ENCODE peak calls at places on chromosomes 4 and X, in seven cellular contexts. A is SK-N-SH, S is HepG2, I is ovary, D is tibial nerve, W is stomach, F is transverse colon. V is an unnamed sample.

GRCh38 chr4:74111990-74112389 is 13.0 kb upstream of the CXCL2 start:
- DNase-seq in F (peak; percentile 26), A (no peak), S (no peak), D (no peak), W (no peak), I (no peak), V (peak; percentile 70)

GRCh38 chr4:165563851-165564250 is 185.0 kb downstream of the CPE start:
- DNase-seq in I (no peak), W (no peak), A (no peak), S (no peak), F (no peak), D (no peak), V (no peak)

GRCh38 chrX:133005038-133005437 is 46.6 kb upstream of the HS6ST2 start:
- DNase-seq in A (peak; percentile 39), S (peak; percentile 3), F (no peak), W (no peak), D (no peak), I (no peak), V (no peak)

GRCh38 chrX:31440546-31440945 is 368.7 kb upstream of the FTHL17 start:
- DNase-seq in W (no peak), D (no peak), S (no peak), I (no peak), A (no peak), F (no peak), V (no peak)

GRCh38 chr4:151315212-151315886 is 10.1 kb downstream of the SH3D19 start:
- DNase-seq in F (no peak), D (no peak), W (no peak), A (no peak), I (no peak), S (peak; percentile 18), V (no peak)

GRCh38 chrX:39242187-39242586 is 440.9 kb downstream of the MID1IP1 start:
- DNase-seq in S (peak; percentile 14), F (peak; percentile 52), I (no peak), A (peak; percentile 16), W (peak; percentile 31), D (no peak), V (no peak)

GRCh38 chrX:104254442-104255115 is at the start of gene ESX1:
- DNase-seq in F (no peak), W (no peak), A (no peak), D (no peak), S (no peak), I (no peak), V (no peak)

GRCh38 chr4:155588437-155588836 is 78.2 kb upstream of the GUCY1A1 start:
- DNase-seq in F (no peak), W (no peak), I (no peak), D (no peak), S (no peak), A (no peak), V (no peak)

GRCh38 chrX:69324851-69325250 is 159.6 kb upstream of the PJA1 start:
- DNase-seq in I (no peak), A (no peak), S (no peak), D (no peak), W (no peak), F (no peak), V (no peak)

GRCh38 chr4:155906554-155907247 is 3.2 kb downstream of the TDO2 start:
- DNase-seq in A (no peak), S (no peak), I (no peak), W (no peak), D (no peak), F (no peak), V (no peak)

GRCh38 chr4:83569967-83570366 is 34.1 kb downstream of the GPAT3 start:
- DNase-seq in D (no peak), F (no peak), W (no peak), A (no peak), I (no peak), S (no peak), V (no peak)

GRCh38 chrX:44891642-44892041 is 18.7 kb downstream of the KDM6A start:
- DNase-seq in I (no peak), W (peak; percentile 60), A (no peak), S (no peak), D (no peak), F (no peak), V (no peak)

GRCh38 chrX:110032534-110033161 is 29.7 kb downstream of the TMEM164 start:
- DNase-seq in F (no peak), I (no peak), S (no peak), A (no peak), D (no peak), W (no peak), V (no peak)

GRCh38 chrX:41153453-41153852 is 68.2 kb downstream of the USP9X start:
- DNase-seq in F (no peak), S (no peak), W (no peak), A (no peak), D (no peak), I (no peak), V (no peak)

GRCh38 chr4:8399298-8399697 is 41.2 kb downstream of the ACOX3 start:
- DNase-seq in F (no peak), S (no peak), D (no peak), I (no peak), W (no peak), A (no peak), V (no peak)

GRCh38 chr4:71978192-71978845 is 53.5 kb upstream of the NPFFR2 start:
- DNase-seq in D (no peak), W (no peak), F (no peak), S (no peak), A (no peak), I (no peak), V (no peak)

GRCh38 chr4:186204103-186204559 is 12.8 kb downstream of the CYP4V2 start:
- DNase-seq in A (peak; percentile 61), I (peak; percentile 60), S (no peak), F (peak; percentile 75), D (no peak), W (peak; percentile 66), V (peak; percentile 70)

GRCh38 chrX:41335590-41336331 is 1.8 kb downstream of the DDX3X start:
- DNase-seq in S (no peak), W (no peak), D (no peak), I (no peak), A (no peak), F (no peak), V (no peak)

GRCh38 chr4:160370046-160370445 is 1267.2 kb downstream of the RAPGEF2 start:
- DNase-seq in A (no peak), I (no peak), W (no peak), D (no peak), F (no peak), S (no peak), V (no peak)

GRCh38 chrX:97260679-97261078 is 377.0 kb downstream of the RPA4 start:
- DNase-seq in S (no peak), F (no peak), W (no peak), D (no peak), I (no peak), A (no peak), V (no peak)

GRCh38 chrX:107683124-107683895 is 55.0 kb downstream of the PRPS1 start:
- DNase-seq in W (peak; percentile 45), A (no peak), F (peak; percentile 16), S (no peak), D (no peak), I (no peak), V (peak; percentile 64)

GRCh38 chr4:37661643-37662221 is 24.4 kb downstream of the RELL1 start:
- DNase-seq in W (no peak), A (no peak), F (no peak), I (no peak), S (no peak), D (no peak), V (no peak)

GRCh38 chr4:120446051-120446567 is 379.5 kb upstream of the MAD2L1 start:
- DNase-seq in F (no peak), W (no peak), A (no peak), I (no peak), D (no peak), S (no peak), V (no peak)

GRCh38 chrX:133370719-133371275 is 44.5 kb downstream of the GPC4 start:
- DNase-seq in A (no peak), F (no peak), S (no peak), D (no peak), W (no peak), I (no peak), V (no peak)

GRCh38 chr4:102825261-102826071 is 1.9 kb downstream of the UBE2D3 start:
- DNase-seq in F (peak; percentile 28), S (peak; percentile 66), A (peak; percentile 23), I (no peak), W (no peak), D (no peak), V (no peak)

GRCh38 chr4:6608758-6609414 is 31.6 kb upstream of the MRFAP1 start:
- DNase-seq in F (no peak), A (no peak), D (no peak), W (no peak), S (no peak), I (no peak), V (no peak)

GRCh38 chrX:108511721-108512120 is 72.1 kb downstream of the COL4A5 start:
- DNase-seq in W (no peak), I (no peak), S (no peak), D (no peak), A (no peak), F (no peak), V (no peak)

GRCh38 chr4:32460972-32461371 is 1740.8 kb downstream of the PCDH7 start:
- DNase-seq in F (no peak), A (no peak), S (no peak), D (no peak), I (no peak), W (no peak), V (no peak)
- TF ChIP-seq EP300 in F (no peak), A (no peak), S (no peak), D (no peak), I (no peak), W (no peak), V (no peak)

GRCh38 chrX:150567645-150568319 is 639 bp upstream of the MTM1 start:
- DNase-seq in D (no peak), F (no peak), I (no peak), S (no peak), A (no peak), W (no peak), V (no peak)
- H3K4me3 ChIP-seq in D (peak overlapping the region; percentile 65), F (peak overlapping the region; percentile 33), I (peak overlapping the region; percentile 6), S (peak overlapping the region; percentile 28), A (no peak overlapping the region), W (peak overlapping the region; percentile 15), V (peak overlapping the region; percentile 73)

DNA sequence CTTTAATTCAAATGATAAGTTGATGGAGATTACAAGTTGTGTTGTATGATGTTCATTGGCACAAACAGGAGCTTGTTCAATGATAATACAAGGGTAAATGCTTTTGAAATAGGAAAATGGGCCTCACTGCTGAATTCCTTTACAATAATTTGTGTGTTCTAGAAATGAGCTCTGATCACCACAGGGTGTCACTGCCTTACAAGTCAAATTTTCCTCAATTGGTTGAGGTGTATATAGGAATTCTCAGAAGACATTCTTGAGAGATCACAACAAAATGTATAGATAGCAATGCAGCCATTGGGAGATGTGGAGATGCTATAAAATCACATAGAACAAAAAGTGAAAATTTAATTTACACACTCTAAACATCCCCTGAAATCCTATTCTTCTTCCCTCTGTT is 49.6 kb downstream of the KLF8 start:
- DNase-seq in D (no peak), I (no peak), A (peak; percentile 3), W (no peak), F (no peak), S (peak; percentile 8), V (no peak)
- H3K27me3 ChIP-seq in D (peaks cover 6% of the 10 kb centered on the region), I (no peaks in the 10 kb centered on the region), A (peaks cover 12% of the 10 kb centered on the region), W (peaks cover 4% of the 10 kb centered on the region), F (no peaks in the 10 kb centered on the region), S (no peaks in the 10 kb centered on the region), V (no peaks in the 10 kb centered on the region)

DNA sequence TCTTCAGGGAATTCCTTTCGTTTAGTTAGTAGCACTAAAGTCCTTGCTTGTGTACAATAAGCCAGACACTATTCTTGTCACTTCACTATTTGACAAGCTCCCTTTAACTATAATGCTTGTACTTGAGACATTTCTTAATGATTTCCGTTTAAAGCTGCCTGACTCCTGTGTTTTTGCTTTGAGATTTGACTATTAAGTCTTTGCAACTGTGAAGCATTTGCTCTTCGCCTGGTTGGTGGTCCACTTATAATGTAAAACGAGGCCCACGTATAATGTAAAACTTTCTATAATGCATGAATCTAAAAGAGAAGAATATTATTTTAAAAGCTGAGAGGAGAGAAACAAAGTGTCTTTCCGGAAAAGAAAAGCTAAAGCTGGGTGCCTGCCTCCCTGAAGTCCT is 204.1 kb upstream of the FAM47C start:
- DNase-seq in F (no peak), D (no peak), A (no peak), I (no peak), W (no peak), S (no peak), V (no peak)
- TF ChIP-seq EP300 in F (no peak), D (no peak), A (no peak), I (no peak), W (no peak), S (no peak), V (no peak)

V was measured in suprapubic skin.